ENCODE peak calls at places on chromosomes 7 and 10, in ten cellular contexts. One of them, this sample, is unnamed.

GRCh38 chr10:87664276-87664687 is 4.6 kb downstream of the PAPSS2 start:
- DNase-seq in RWPE1: no peak
- DNase-seq in AG04450: no peak
- DNase-seq in nephron progenitor cell: no peak
- DNase-seq in CD4-positive, alpha-beta T cell: no peak
- DNase-seq in pancreas: no peak
- DNase-seq in type B pancreatic cell: no peak
- DNase-seq in GM20000: no peak
- DNase-seq in left ventricle myocardium inferior: no peak
- DNase-seq in fibroblast of mammary gland: no peak
- DNase-seq in this sample: no peak

GRCh38 chr10:121292396-121292795 is 305.8 kb downstream of the FGFR2 start:
- DNase-seq in RWPE1: no peak
- DNase-seq in AG04450: no peak
- DNase-seq in nephron progenitor cell: no peak
- DNase-seq in CD4-positive, alpha-beta T cell: no peak
- DNase-seq in pancreas: no peak
- DNase-seq in type B pancreatic cell: no peak
- DNase-seq in GM20000: no peak
- DNase-seq in left ventricle myocardium inferior: no peak
- DNase-seq in fibroblast of mammary gland: no peak
- DNase-seq in this sample: no peak

GRCh38 chr10:70887804-70888800 is at the start of gene PCBD1:
- DNase-seq in RWPE1: peak
- DNase-seq in AG04450: peak
- DNase-seq in nephron progenitor cell: peak
- DNase-seq in CD4-positive, alpha-beta T cell: peak
- DNase-seq in pancreas: peak
- DNase-seq in type B pancreatic cell: no peak
- DNase-seq in GM20000: peak
- DNase-seq in left ventricle myocardium inferior: peak
- DNase-seq in fibroblast of mammary gland: peak
- DNase-seq in this sample: peak

GRCh38 chr10:110686941-110687340 is 42.8 kb downstream of the RBM20 start:
- DNase-seq in RWPE1: no peak
- DNase-seq in AG04450: peak
- DNase-seq in nephron progenitor cell: no peak
- DNase-seq in CD4-positive, alpha-beta T cell: no peak
- DNase-seq in pancreas: no peak
- DNase-seq in type B pancreatic cell: no peak
- DNase-seq in GM20000: no peak
- DNase-seq in left ventricle myocardium inferior: no peak
- DNase-seq in fibroblast of mammary gland: no peak
- DNase-seq in this sample: no peak

GRCh38 chr10:43106256-43107091 is 29.6 kb downstream of the RET start:
- DNase-seq in RWPE1: no peak
- DNase-seq in AG04450: no peak
- DNase-seq in nephron progenitor cell: no peak
- DNase-seq in CD4-positive, alpha-beta T cell: no peak
- DNase-seq in pancreas: no peak
- DNase-seq in type B pancreatic cell: no peak
- DNase-seq in GM20000: no peak
- DNase-seq in left ventricle myocardium inferior: no peak
- DNase-seq in fibroblast of mammary gland: no peak
- DNase-seq in this sample: no peak

GRCh38 chr10:14873090-14873760 is 5.4 kb upstream of the SUV39H2 start:
- DNase-seq in RWPE1: no peak
- DNase-seq in AG04450: no peak
- DNase-seq in nephron progenitor cell: no peak
- DNase-seq in CD4-positive, alpha-beta T cell: no peak
- DNase-seq in pancreas: no peak
- DNase-seq in type B pancreatic cell: no peak
- DNase-seq in GM20000: peak
- DNase-seq in left ventricle myocardium inferior: no peak
- DNase-seq in fibroblast of mammary gland: peak
- DNase-seq in this sample: no peak

GRCh38 chr7:21572331-21572730 is 29.5 kb downstream of the DNAH11 start:
- DNase-seq in RWPE1: no peak
- DNase-seq in AG04450: no peak
- DNase-seq in nephron progenitor cell: no peak
- DNase-seq in CD4-positive, alpha-beta T cell: no peak
- DNase-seq in pancreas: no peak
- DNase-seq in type B pancreatic cell: no peak
- DNase-seq in GM20000: no peak
- DNase-seq in left ventricle myocardium inferior: no peak
- DNase-seq in fibroblast of mammary gland: no peak
- DNase-seq in this sample: no peak

GRCh38 chr10:102120987-102121738 is 995 bp upstream of the LDB1 start:
- DNase-seq in RWPE1: no peak
- DNase-seq in AG04450: peak
- DNase-seq in nephron progenitor cell: peak
- DNase-seq in CD4-positive, alpha-beta T cell: no peak
- DNase-seq in pancreas: peak
- DNase-seq in type B pancreatic cell: peak
- DNase-seq in GM20000: no peak
- DNase-seq in left ventricle myocardium inferior: peak
- DNase-seq in fibroblast of mammary gland: peak
- DNase-seq in this sample: no peak

DNA sequence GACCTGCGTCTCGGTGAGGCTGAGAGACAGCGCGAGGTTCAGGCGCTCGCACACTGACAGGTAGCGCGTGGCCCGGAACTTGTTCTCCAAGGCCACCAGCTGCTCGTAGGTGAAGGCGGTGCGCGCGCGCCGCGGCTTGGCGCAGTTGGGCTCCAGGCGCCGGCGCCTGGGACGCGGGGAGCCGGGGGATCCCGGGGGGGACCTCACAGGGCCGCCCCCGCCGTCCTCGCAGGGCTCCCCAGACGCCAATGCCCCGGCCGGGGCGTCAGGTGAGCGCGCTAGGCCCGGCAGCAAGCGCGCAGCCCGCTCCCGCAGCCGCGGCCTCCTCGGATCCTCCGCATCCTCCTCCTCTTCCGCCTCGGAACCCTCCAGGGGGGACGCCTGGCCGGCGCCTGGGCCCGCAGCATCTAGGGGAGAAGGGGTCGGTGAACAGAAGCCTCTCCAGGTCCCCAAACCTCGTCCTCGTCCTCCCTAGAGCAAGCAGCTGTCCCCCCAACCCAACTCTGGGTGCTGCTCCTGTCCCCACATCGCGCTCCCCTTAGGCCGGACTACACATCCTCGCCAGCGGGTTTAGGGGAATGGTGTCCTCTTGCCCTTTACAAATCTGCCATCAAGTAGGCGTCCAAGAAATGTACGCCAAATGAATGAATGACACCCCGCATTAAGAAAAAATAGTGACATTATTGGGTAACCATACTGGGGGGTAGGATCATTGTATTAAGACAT is 1.9 kb downstream of the NKX1-2 start:
- DNase-seq in RWPE1: no peak
- DNase-seq in AG04450: no peak
- DNase-seq in nephron progenitor cell: peak
- DNase-seq in CD4-positive, alpha-beta T cell: no peak
- DNase-seq in pancreas: no peak
- DNase-seq in type B pancreatic cell: no peak
- DNase-seq in GM20000: peak
- DNase-seq in left ventricle myocardium inferior: no peak
- DNase-seq in fibroblast of mammary gland: no peak
- DNase-seq in this sample: no peak
- TF ChIP-seq CTCF in RWPE1: no peak
- TF ChIP-seq CTCF in AG04450: no peak
- TF ChIP-seq CTCF in nephron progenitor cell: no peak
- TF ChIP-seq CTCF in CD4-positive, alpha-beta T cell: no peak
- TF ChIP-seq CTCF in pancreas: no peak
- TF ChIP-seq CTCF in type B pancreatic cell: no peak
- TF ChIP-seq CTCF in GM20000: no peak
- TF ChIP-seq CTCF in left ventricle myocardium inferior: no peak
- TF ChIP-seq CTCF in fibroblast of mammary gland: no peak
- TF ChIP-seq CTCF in this sample: no peak

GRCh38 chr10:35643976-35644799 is 2.1 kb upstream of the FZD8 start:
- DNase-seq in RWPE1: no peak
- DNase-seq in AG04450: no peak
- DNase-seq in nephron progenitor cell: peak
- DNase-seq in CD4-positive, alpha-beta T cell: no peak
- DNase-seq in pancreas: no peak
- DNase-seq in type B pancreatic cell: no peak
- DNase-seq in GM20000: no peak
- DNase-seq in left ventricle myocardium inferior: no peak
- DNase-seq in fibroblast of mammary gland: no peak
- DNase-seq in this sample: no peak

GRCh38 chr10:35642793-35643114 is 658 bp upstream of the FZD8 start:
- DNase-seq in RWPE1: no peak
- DNase-seq in AG04450: no peak
- DNase-seq in nephron progenitor cell: no peak
- DNase-seq in CD4-positive, alpha-beta T cell: no peak
- DNase-seq in pancreas: no peak
- DNase-seq in type B pancreatic cell: no peak
- DNase-seq in GM20000: no peak
- DNase-seq in left ventricle myocardium inferior: no peak
- DNase-seq in fibroblast of mammary gland: no peak
- DNase-seq in this sample: no peak

GRCh38 chr10:35642023-35642792 is at the start of gene FZD8:
- DNase-seq in RWPE1: peak
- DNase-seq in AG04450: peak
- DNase-seq in nephron progenitor cell: peak
- DNase-seq in CD4-positive, alpha-beta T cell: peak
- DNase-seq in pancreas: peak
- DNase-seq in type B pancreatic cell: peak
- DNase-seq in GM20000: peak
- DNase-seq in left ventricle myocardium inferior: peak
- DNase-seq in fibroblast of mammary gland: peak
- DNase-seq in this sample: peak

GRCh38 chr10:35641430-35642015 is 573 bp downstream of the FZD8 start:
- DNase-seq in RWPE1: peak
- DNase-seq in AG04450: no peak
- DNase-seq in nephron progenitor cell: peak
- DNase-seq in CD4-positive, alpha-beta T cell: no peak
- DNase-seq in pancreas: no peak
- DNase-seq in type B pancreatic cell: no peak
- DNase-seq in GM20000: peak
- DNase-seq in left ventricle myocardium inferior: no peak
- DNase-seq in fibroblast of mammary gland: peak
- DNase-seq in this sample: peak

DNA sequence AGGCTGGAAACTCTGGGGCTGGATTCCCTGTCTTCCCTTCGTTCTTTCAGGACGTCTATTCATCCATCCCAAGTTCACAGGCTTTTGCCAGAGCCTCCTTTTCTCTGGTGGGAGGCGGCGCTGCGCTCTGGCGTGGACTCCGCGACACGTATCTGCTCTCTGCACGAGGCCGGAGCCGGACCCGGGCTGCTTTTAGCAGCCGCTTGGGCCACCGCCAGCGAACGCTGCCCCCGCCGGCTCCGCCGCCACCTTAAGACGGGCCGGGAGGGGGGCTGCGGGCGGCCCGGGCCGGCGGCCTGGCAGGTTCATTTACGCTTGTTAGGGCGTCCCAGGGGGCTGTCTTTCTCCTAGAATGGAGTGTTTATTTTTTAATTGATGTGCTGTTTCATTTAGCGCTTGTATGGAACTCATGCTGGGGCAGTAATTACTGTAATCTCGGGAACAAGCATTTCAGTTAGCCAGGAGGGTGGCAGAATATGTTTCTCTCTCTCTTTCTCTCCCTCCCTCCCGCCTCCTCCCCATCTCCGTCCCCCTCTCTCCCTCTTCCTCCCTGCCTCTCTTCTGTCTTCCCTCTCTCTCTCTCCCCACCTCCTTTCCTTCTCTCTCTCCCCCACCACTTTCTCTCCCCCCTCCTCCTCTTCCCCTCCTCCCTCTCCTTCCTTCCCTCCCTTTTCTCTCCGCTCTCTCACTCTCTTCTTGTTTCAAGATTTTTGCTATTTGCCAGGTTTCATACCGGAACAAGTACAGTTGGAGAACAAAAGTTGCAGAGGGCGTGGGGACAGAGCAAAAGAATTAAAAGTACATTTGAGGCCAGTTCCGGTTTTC is 1.3 kb upstream of the FZD8 start:
- DNase-seq in RWPE1: peak
- DNase-seq in AG04450: no peak
- DNase-seq in nephron progenitor cell: peak
- DNase-seq in CD4-positive, alpha-beta T cell: no peak
- DNase-seq in pancreas: peak
- DNase-seq in type B pancreatic cell: no peak
- DNase-seq in GM20000: peak
- DNase-seq in left ventricle myocardium inferior: peak
- DNase-seq in fibroblast of mammary gland: peak
- DNase-seq in this sample: peak
- TF ChIP-seq CTCF in RWPE1: no peak
- TF ChIP-seq CTCF in AG04450: peak
- TF ChIP-seq CTCF in nephron progenitor cell: no peak
- TF ChIP-seq CTCF in CD4-positive, alpha-beta T cell: no peak
- TF ChIP-seq CTCF in pancreas: no peak
- TF ChIP-seq CTCF in type B pancreatic cell: no peak
- TF ChIP-seq CTCF in GM20000: no peak
- TF ChIP-seq CTCF in left ventricle myocardium inferior: peak
- TF ChIP-seq CTCF in fibroblast of mammary gland: no peak
- TF ChIP-seq CTCF in this sample: no peak

DNA sequence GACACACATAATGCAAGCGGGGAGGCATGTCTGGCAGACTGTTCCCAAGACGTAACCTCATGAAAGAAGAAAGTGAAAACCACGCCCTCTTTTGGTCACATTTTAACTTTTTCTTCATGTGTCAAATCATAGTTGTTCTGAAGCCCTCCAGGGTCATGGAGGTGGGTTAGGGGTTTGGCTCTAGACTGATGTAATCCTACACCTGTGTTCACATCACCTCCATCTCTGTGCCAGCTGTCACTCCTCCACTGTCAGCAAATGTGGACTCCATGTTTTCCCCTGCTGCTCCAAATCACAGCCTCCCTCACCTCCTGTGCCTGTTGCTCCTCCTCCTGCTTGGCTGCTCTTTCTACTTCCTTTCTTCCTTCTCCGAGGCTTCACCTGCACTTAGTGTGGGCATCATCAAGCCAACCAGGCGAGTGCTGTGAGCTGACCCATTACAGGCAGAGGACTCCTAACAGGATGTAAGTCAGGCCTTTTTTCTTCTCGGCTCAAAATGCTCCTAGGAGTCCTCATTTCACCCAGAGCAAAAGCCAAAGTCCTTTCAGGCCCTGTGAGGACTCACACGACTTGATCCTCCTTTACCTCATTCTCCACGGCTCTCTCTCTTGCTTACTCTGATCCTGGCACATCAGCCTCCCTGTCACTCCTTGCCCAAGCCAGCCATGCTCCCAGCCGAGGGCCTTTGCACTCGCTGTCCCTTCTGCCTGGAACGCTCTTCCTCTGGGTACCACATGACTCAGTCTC is 66.4 kb upstream of the IFRD1 start:
- DNase-seq in RWPE1: no peak
- DNase-seq in AG04450: no peak
- DNase-seq in nephron progenitor cell: no peak
- DNase-seq in CD4-positive, alpha-beta T cell: no peak
- DNase-seq in pancreas: peak
- DNase-seq in type B pancreatic cell: no peak
- DNase-seq in GM20000: no peak
- DNase-seq in left ventricle myocardium inferior: no peak
- DNase-seq in fibroblast of mammary gland: peak
- DNase-seq in this sample: no peak
- TF ChIP-seq CTCF in RWPE1: no peak
- TF ChIP-seq CTCF in AG04450: no peak
- TF ChIP-seq CTCF in nephron progenitor cell: no peak
- TF ChIP-seq CTCF in CD4-positive, alpha-beta T cell: no peak
- TF ChIP-seq CTCF in pancreas: no peak
- TF ChIP-seq CTCF in type B pancreatic cell: no peak
- TF ChIP-seq CTCF in GM20000: no peak
- TF ChIP-seq CTCF in left ventricle myocardium inferior: peak
- TF ChIP-seq CTCF in fibroblast of mammary gland: no peak
- TF ChIP-seq CTCF in this sample: peak

DNA sequence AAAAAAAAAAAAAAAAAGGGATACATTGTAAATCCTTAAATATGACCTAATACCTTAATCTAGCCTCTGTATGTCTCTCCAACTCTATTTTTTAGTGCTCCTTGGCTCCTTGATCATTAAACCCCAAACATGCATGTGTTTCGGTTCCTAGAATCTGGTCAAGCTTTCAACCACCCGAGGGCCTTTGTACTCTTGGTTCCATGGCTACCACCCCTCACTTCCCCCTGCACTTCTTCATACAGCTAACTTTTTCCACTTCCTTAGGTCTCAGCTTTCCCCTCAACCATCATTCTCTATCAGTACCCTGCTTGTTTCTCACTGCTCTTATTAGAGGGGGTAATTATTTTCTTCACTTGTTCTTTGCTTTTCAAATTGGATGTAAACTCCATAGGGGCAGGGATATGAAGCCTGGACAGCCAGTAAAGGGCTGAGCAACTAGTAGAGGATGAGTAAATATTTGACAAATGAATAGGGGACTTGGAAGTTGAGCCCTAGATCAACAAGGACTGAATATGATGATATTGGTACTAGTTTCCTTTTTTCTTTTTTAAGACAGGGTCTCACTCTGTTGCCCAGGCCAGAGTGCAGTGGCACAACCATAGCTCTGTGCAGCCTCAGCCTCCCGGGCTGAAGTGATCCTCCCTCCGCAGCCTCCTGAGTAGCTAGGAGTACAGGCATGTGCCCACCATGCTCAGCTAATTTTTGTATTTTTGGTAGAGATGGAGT is 4.3 kb upstream of the GDI2 start:
- DNase-seq in RWPE1: no peak
- DNase-seq in AG04450: no peak
- DNase-seq in nephron progenitor cell: no peak
- DNase-seq in CD4-positive, alpha-beta T cell: no peak
- DNase-seq in pancreas: no peak
- DNase-seq in type B pancreatic cell: peak
- DNase-seq in GM20000: peak
- DNase-seq in left ventricle myocardium inferior: no peak
- DNase-seq in fibroblast of mammary gland: no peak
- DNase-seq in this sample: peak
- TF ChIP-seq CTCF in RWPE1: no peak
- TF ChIP-seq CTCF in AG04450: no peak
- TF ChIP-seq CTCF in nephron progenitor cell: no peak
- TF ChIP-seq CTCF in CD4-positive, alpha-beta T cell: no peak
- TF ChIP-seq CTCF in pancreas: no peak
- TF ChIP-seq CTCF in type B pancreatic cell: no peak
- TF ChIP-seq CTCF in GM20000: no peak
- TF ChIP-seq CTCF in left ventricle myocardium inferior: no peak
- TF ChIP-seq CTCF in fibroblast of mammary gland: no peak
- TF ChIP-seq CTCF in this sample: no peak